ENCODE peak calls at places on chromosomes 13 and 19, in seven cellular contexts. A is HuH-7.5; O is stimulated activated CD4-positive, alpha-beta T cell treated with anti-CD3 and anti-CD28 coated beads, Interleukin-15, amount 100 ng/mL, for 1 hour; R is kidney tubule cell; M is esophagus squamous epithelium; Z is NCI-H774; N is fibroblast of lung. B is an unnamed sample.

GRCh38 chr19:13016245-13016627 is 21.0 kb downstream of the NFIX start:
- DNase-seq in A (no peak), M (no peak), O (no peak), Z (no peak), N (no peak), R (no peak), B (no peak)

GRCh38 chr13:88329066-88329465 is 657.9 kb downstream of the SLITRK5 start:
- DNase-seq in R (no peak), O (no peak), A (no peak), M (no peak), N (no peak), Z (no peak), B (no peak)

GRCh38 chr13:36006347-36006746 is 124.8 kb downstream of the DCLK1 start:
- DNase-seq in M (no peak), Z (no peak), R (no peak), O (no peak), N (peak), A (no peak), B (no peak)

GRCh38 chr13:94080527-94080926 is 399.0 kb downstream of the DCT start:
- DNase-seq in N (no peak), R (no peak), A (no peak), Z (no peak), M (no peak), O (no peak), B (no peak)

GRCh38 chr19:37654118-37654517 is 1.1 kb downstream of the ZFP30 start:
- DNase-seq in R (peak), O (no peak), A (no peak), Z (no peak), N (no peak), M (no peak), B (no peak)

GRCh38 chr19:19561946-19562664 is 24.0 kb downstream of the CILP2 start:
- DNase-seq in A (no peak), O (no peak), N (no peak), M (no peak), R (no peak), Z (no peak), B (no peak)

GRCh38 chr13:34627499-34627898 is 314.6 kb upstream of the NBEA start:
- DNase-seq in N (no peak), Z (no peak), M (no peak), A (no peak), R (no peak), O (no peak), B (no peak)

GRCh38 chr13:26280295-26280694 is 26.4 kb downstream of the CDK8 start:
- DNase-seq in O (no peak), M (no peak), A (no peak), N (peak), Z (no peak), R (peak), B (no peak)

GRCh38 chr19:48539503-48540096 is 12.4 kb upstream of the SULT2B1 start:
- DNase-seq in R (peak), Z (peak), M (no peak), N (peak), O (no peak), A (no peak), B (no peak)

GRCh38 chr13:21371011-21371410 is 88.1 kb downstream of the ZDHHC20 start:
- DNase-seq in O (no peak), A (no peak), R (no peak), N (peak), Z (no peak), M (no peak), B (no peak)

GRCh38 chr13:71368301-71368700 is 498.7 kb downstream of the DACH1 start:
- DNase-seq in Z (no peak), R (no peak), O (no peak), N (no peak), A (no peak), M (no peak), B (no peak)

GRCh38 chr19:40611096-40611495 is 9.9 kb downstream of the LTBP4 start:
- DNase-seq in O (no peak), A (no peak), N (no peak), M (no peak), Z (no peak), R (no peak), B (no peak)

GRCh38 chr19:31532034-31532433 is 182.8 kb upstream of the TSHZ3 start:
- DNase-seq in M (no peak), O (no peak), A (no peak), N (no peak), R (no peak), Z (no peak), B (no peak)

GRCh38 chr19:16324384-16325160 is at the start of gene KLF2:
- DNase-seq in N (peak), A (peak), Z (peak), R (peak), M (peak), O (peak), B (peak)

GRCh38 chr13:98752111-98752941 is at the start of gene SLC15A1:
- DNase-seq in O (no peak), Z (peak), A (no peak), N (no peak), R (peak), M (no peak), B (no peak)

GRCh38 chr19:28999733-29000433 is 213.1 kb downstream of the UQCRFS1 start:
- DNase-seq in R (no peak), M (no peak), N (no peak), O (no peak), Z (no peak), A (no peak), B (no peak)

GRCh38 chr13:39618546-39618945 is 15.6 kb upstream of the LHFPL6 start:
- DNase-seq in A (no peak), R (no peak), M (no peak), Z (no peak), O (no peak), N (no peak), B (no peak)

GRCh38 chr13:100523437-100523836 is 65.2 kb downstream of the GGACT start:
- DNase-seq in M (no peak), A (no peak), R (no peak), Z (no peak), O (no peak), N (no peak), B (no peak)

GRCh38 chr13:97004096-97004876 is 10.0 kb upstream of the OXGR1 start:
- DNase-seq in N (peak), Z (no peak), R (peak), A (no peak), M (no peak), O (no peak), B (no peak)

GRCh38 chr19:29277107-29277506 is 64.2 kb upstream of the UQCRFS1 start:
- DNase-seq in N (no peak), Z (peak), A (no peak), M (no peak), O (no peak), R (peak), B (peak)

GRCh38 chr19:42965204-42965603 is 28.2 kb upstream of the PSG7 start:
- DNase-seq in O (no peak), A (no peak), R (peak), N (no peak), Z (no peak), M (no peak), B (no peak)

GRCh38 chr19:34363094-34363493 is 1.9 kb upstream of the GPI start:
- DNase-seq in M (no peak), Z (no peak), R (no peak), O (no peak), N (no peak), A (no peak), B (no peak)

GRCh38 chr19:34313188-34313587 is 51.8 kb upstream of the GPI start:
- DNase-seq in N (peak), A (no peak), M (no peak), O (no peak), Z (no peak), R (peak), B (peak)

GRCh38 chr19:3699071-3699740 is 1.1 kb downstream of the PIP5K1C start:
- DNase-seq in M (no peak), N (peak), A (no peak), Z (no peak), R (peak), O (no peak), B (no peak)

GRCh38 chr13:29589234-29589633 is 6.3 kb downstream of the SLC7A1 start:
- DNase-seq in Z (no peak), A (no peak), R (peak), O (no peak), N (no peak), M (no peak), B (no peak)

GRCh38 chr19:19486343-19487076 is 28.8 kb downstream of the TSSK6 start:
- DNase-seq in A (no peak), M (no peak), O (no peak), Z (no peak), R (no peak), N (no peak), B (no peak)

GRCh38 chr13:27053902-27054595 is 117.6 kb downstream of the USP12 start:
- DNase-seq in Z (no peak), M (no peak), A (no peak), N (peak), R (peak), O (no peak), B (peak)

B was measured in SW 1271.